ENCODE peak calls at places on chromosomes 6 and 20, in eight cellular contexts. H is cardiac muscle cell, A is tibial nerve, B is lower lobe of right lung, C is AG04450, X is H9, L is A549, K is heart right ventricle. W is an unnamed sample.

GRCh38 chr6:78460711-78461110 is 406.6 kb upstream of the IRAK1BP1 start:
- DNase-seq in H (no peak), A (no peak), B (no peak), C (no peak), X (no peak), L (no peak), K (no peak), W (no peak)

GRCh38 chr6:10692965-10693538 is 1.4 kb downstream of the C6orf52 start:
- DNase-seq in H (no peak), A (no peak), B (no peak), C (no peak), X (no peak), L (no peak), K (no peak), W (no peak)

GRCh38 chr6:92072387-92072786 is 1347.0 kb downstream of the EPHA7 start:
- DNase-seq in H (no peak), A (no peak), B (no peak), C (no peak), X (no peak), L (no peak), K (no peak), W (no peak)

GRCh38 chr6:170188571-170189001 is 102.3 kb downstream of the DLL1 start:
- DNase-seq in H (no peak), A (peak; percentile 0), B (no peak), C (no peak), X (no peak), L (no peak), K (no peak), W (no peak)

GRCh38 chr6:121901432-121901831 is 466.0 kb downstream of the GJA1 start:
- DNase-seq in H (no peak), A (no peak), B (no peak), C (no peak), X (no peak), L (no peak), K (no peak), W (no peak)

GRCh38 chr6:152161501-152161900 is 354.0 kb downstream of the ESR1 start:
- DNase-seq in H (no peak), A (no peak), B (no peak), C (peak; percentile 34), X (no peak), L (no peak), K (no peak), W (no peak)

GRCh38 chr20:38094373-38094775 is 60.8 kb downstream of the RPRD1B start:
- DNase-seq in H (no peak), A (peak; percentile 75), B (no peak), C (no peak), X (no peak), L (peak; percentile 33), K (no peak), W (no peak)

GRCh38 chr6:34696189-34696738 is 303 bp downstream of the ILRUN start:
- DNase-seq in H (peak; percentile 70), A (no peak), B (peak; percentile 77), C (no peak), X (no peak), L (no peak), K (peak; percentile 70), W (peak; percentile 3)

GRCh38 chr20:3565851-3566250 is 95.0 kb downstream of the ATRN start:
- DNase-seq in H (no peak), A (no peak), B (no peak), C (no peak), X (no peak), L (no peak), K (no peak), W (no peak)

GRCh38 chr6:123788319-123788718 is 15.3 kb upstream of the NKAIN2 start:
- DNase-seq in H (no peak), A (no peak), B (no peak), C (no peak), X (no peak), L (no peak), K (no peak), W (no peak)

DNA sequence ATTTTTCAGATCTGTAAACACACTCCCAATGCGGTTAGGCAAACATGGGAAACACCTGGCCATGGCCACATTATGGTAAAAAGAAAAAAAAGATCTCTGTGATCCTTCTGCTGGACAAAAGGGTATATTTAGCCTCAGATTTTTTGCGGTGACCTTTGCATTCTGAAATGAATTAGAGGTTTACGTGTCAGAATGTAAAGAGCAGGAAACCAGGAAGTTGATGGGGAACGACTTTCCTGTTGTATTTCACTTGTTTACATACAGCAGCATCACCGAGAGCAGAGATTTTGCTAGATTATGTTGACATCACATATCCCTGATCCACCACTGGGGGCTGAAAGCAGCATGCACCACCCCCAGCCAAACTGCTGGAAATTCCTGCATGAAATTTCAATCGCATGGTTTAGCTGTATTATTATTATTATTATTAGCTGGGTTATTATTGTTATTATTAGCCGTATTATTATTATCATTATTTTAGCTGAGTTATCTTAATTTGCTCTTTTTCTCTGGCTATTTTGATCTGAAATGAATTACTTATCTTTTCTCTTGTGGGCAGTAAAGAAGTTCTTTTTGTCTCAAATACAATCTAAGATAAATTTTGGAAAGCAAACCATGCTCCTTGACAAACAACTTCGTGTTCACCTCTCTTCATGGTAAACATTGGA is 189.4 kb downstream of the ZFP64 start:
- DNase-seq in H (no peak), A (no peak), B (no peak), C (no peak), X (no peak), L (peak; percentile 63), K (no peak), W (no peak)
- TF ChIP-seq CTCF in H (no peak), A (no peak), B (no peak), C (peak; percentile 40), X (peak; percentile 44), L (no peak), K (no peak), W (no peak)

DNA sequence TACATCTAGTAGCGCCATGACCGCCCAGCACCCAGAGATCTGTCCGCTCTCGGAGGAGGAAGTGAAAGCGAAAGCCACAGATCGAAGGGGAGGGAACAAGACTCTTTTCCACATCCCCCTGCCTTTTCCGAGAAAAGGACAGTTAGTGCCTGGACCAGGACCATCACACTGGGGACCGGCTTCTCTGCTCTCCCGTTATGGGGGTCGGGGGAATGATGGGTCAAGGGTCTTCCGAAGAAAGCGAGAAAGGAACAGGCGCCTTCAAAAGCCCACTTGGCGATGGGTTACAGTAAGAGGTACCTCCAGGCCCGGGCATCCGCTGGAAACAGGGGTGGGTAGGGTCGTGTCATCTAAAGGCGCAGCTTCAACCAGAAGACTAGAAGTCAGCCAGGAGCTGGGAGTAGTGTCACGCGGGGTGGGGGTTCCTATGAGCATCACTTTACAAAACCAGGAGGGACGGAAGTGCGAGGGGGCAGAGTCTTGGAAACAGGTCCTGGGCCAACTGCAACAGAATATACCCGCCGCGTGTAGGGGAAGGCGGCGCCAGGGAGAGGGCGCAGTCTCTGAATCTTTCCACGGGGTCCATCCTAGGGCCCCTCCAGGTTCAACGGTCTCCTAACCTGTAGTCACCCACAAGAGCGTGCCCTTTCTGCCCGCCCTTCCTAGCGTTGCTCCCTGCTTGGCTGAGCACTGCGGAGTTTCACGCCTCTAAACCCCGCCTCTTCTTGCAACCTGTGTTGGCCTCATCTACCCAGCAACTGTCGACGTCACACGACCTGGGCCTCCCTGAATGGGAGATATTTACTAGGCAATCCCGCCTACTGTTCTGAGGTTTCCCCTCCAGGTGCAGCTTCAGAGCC is at the start of gene PSMB8:
- DNase-seq in H (peak; percentile 95), A (peak; percentile 99), B (peak; percentile 98), C (peak; percentile 72), X (peak; percentile 98), L (peak; percentile 86), K (peak; percentile 93), W (peak; percentile 94)
- H3K27ac ChIP-seq in H (no peak within 1 kb of the TSS), A (peak within 1 kb of the TSS; percentile 92), B (peak within 1 kb of the TSS; percentile 91), C (peak within 1 kb of the TSS; percentile 73), X (no peak within 1 kb of the TSS), L (peak within 1 kb of the TSS; percentile 75), K (peak within 1 kb of the TSS; percentile 100), W (peak within 1 kb of the TSS; percentile 99)

GRCh38 chr20:61114776-61115175 is 137.3 kb upstream of the CDH4 start:
- DNase-seq in H (no peak), A (no peak), B (no peak), C (no peak), X (no peak), L (no peak), K (no peak), W (no peak)

GRCh38 chr20:61117725-61118124 is 134.3 kb upstream of the CDH4 start:
- DNase-seq in H (no peak), A (no peak), B (no peak), C (peak; percentile 46), X (no peak), L (peak; percentile 93), K (no peak), W (no peak)

GRCh38 chr20:61118429-61119224 is 133.4 kb upstream of the CDH4 start:
- DNase-seq in H (no peak), A (no peak), B (no peak), C (peak; percentile 32), X (no peak), L (peak; percentile 67), K (no peak), W (no peak)

GRCh38 chr20:61113731-61114130 is 138.3 kb upstream of the CDH4 start:
- DNase-seq in H (no peak), A (no peak), B (no peak), C (no peak), X (no peak), L (no peak), K (no peak), W (no peak)

DNA sequence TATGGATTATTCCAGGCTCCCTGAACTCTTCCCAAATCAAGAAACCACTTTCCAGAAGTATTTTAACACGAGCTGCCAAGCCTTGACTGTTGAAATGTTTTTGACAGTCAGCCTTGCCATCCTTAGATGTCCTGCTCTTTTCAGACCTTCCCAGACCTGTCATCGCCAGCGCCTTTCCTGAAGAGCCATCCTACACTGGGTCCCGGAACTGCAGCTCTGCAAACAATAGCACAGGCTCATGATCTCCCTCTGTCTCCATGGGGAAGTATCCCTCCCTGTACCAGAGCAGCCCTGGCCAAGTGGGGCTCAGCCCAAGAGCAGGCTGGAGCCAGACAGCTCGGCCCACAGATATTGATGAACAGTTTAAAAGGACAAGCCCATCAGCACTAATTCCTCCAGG is 136.4 kb upstream of the CDH4 start:
- DNase-seq in H (peak; percentile 61), A (no peak), B (no peak), C (no peak), X (no peak), L (no peak), K (no peak), W (no peak)
- H3K9me3 ChIP-seq in H (no peaks in the 10 kb centered on the region), A (no peaks in the 10 kb centered on the region), B (no peaks in the 10 kb centered on the region), C (no peaks in the 10 kb centered on the region), X (no peaks in the 10 kb centered on the region), L (no peaks in the 10 kb centered on the region), K (no peaks in the 10 kb centered on the region), W (no peaks in the 10 kb centered on the region)

GRCh38 chr20:13274311-13274965 is 53.4 kb downstream of the ISM1 start:
- DNase-seq in H (peak; percentile 74), A (no peak), B (no peak), C (no peak), X (peak; percentile 85), L (no peak), K (no peak), W (no peak)

GRCh38 chr20:13268943-13269342 is 47.9 kb downstream of the ISM1 start:
- DNase-seq in H (no peak), A (no peak), B (no peak), C (no peak), X (no peak), L (no peak), K (no peak), W (no peak)

GRCh38 chr20:13271098-13271497 is 50.0 kb downstream of the ISM1 start:
- DNase-seq in H (no peak), A (no peak), B (no peak), C (no peak), X (no peak), L (no peak), K (no peak), W (no peak)

GRCh38 chr20:13270211-13270610 is 49.1 kb downstream of the ISM1 start:
- DNase-seq in H (no peak), A (no peak), B (no peak), C (no peak), X (no peak), L (no peak), K (no peak), W (no peak)

GRCh38 chr20:13271977-13272975 is 51.2 kb downstream of the ISM1 start:
- DNase-seq in H (no peak), A (peak; percentile 43), B (no peak), C (no peak), X (no peak), L (no peak), K (no peak), W (no peak)
- TF ChIP-seq CTCF in H (no peak), A (no peak), B (no peak), C (no peak), X (no peak), L (no peak), K (no peak), W (no peak)